ENCODE peak calls at places on chromosomes 11 and 22, in ten cellular contexts. N, G, C, W, V, J, F, E, U and Y are unnamed samples.

GRCh38 chr11:126332221-126332711 is 23.2 kb upstream of the ST3GAL4 start:
- DNase-seq in N (no peak), G (peak; percentile 89), C (peak; percentile 88), V (peak; percentile 97), E (peak; percentile 58), F (no peak), W (no peak), J (peak; percentile 52), U (peak; percentile 76), Y (no peak)

GRCh38 chr22:47370448-47371262 is 608.2 kb downstream of the TBC1D22A start:
- DNase-seq in V (peak; percentile 41), U (no peak), C (no peak), E (no peak), W (no peak), N (no peak), G (no peak), J (no peak), F (peak; percentile 29), Y (peak; percentile 54)

GRCh38 chr22:37320726-37321286 is 38.5 kb downstream of the CYTH4 start:
- DNase-seq in C (no peak), W (no peak), U (no peak), G (no peak), F (no peak), E (no peak), V (no peak), N (no peak), J (no peak), Y (no peak)

GRCh38 chr11:112241486-112241885 is 15.3 kb downstream of the PTS start:
- DNase-seq in E (peak; percentile 23), V (no peak), C (peak; percentile 95), W (no peak), N (no peak), G (no peak), F (no peak), J (peak; percentile 60), U (no peak), Y (no peak)

GRCh38 chr11:64686466-64687175 is 36.4 kb downstream of the NRXN2 start:
- DNase-seq in E (no peak), G (no peak), C (no peak), V (no peak), F (no peak), W (no peak), J (no peak), N (no peak), U (no peak), Y (no peak)

GRCh38 chr11:93849751-93850584 is 450 bp downstream of the VSTM5 start:
- DNase-seq in G (peak; percentile 21), F (no peak), E (no peak), C (peak; percentile 50), N (peak; percentile 5), U (peak; percentile 70), J (no peak), W (no peak), V (no peak), Y (no peak)

GRCh38 chr22:20378110-20378509 is 15.8 kb upstream of the ZNF74 start:
- DNase-seq in J (no peak), W (no peak), V (peak; percentile 13), F (no peak), C (no peak), G (no peak), N (no peak), E (no peak), U (no peak), Y (no peak)

GRCh38 chr11:45412521-45412920 is 126.4 kb upstream of the SYT13 start:
- DNase-seq in E (no peak), G (no peak), V (no peak), C (no peak), N (no peak), W (no peak), J (no peak), U (no peak), F (no peak), Y (no peak)

GRCh38 chr22:49411236-49411635 is 416.4 kb downstream of the BRD1 start:
- DNase-seq in N (no peak), E (no peak), W (no peak), F (peak; percentile 13), J (no peak), V (peak; percentile 21), G (no peak), C (no peak), U (peak; percentile 7), Y (no peak)

GRCh38 chr11:13278620-13279486 is 1.3 kb downstream of the BMAL1 start:
- DNase-seq in W (no peak), U (peak; percentile 61), C (no peak), G (peak; percentile 24), J (no peak), V (peak; percentile 60), E (no peak), N (no peak), F (no peak), Y (peak; percentile 40)

GRCh38 chr11:13277719-13278619 is at the start of gene BMAL1:
- DNase-seq in J (peak; percentile 44), U (peak; percentile 84), W (no peak), E (no peak), F (peak; percentile 75), C (peak; percentile 8), V (peak; percentile 67), G (peak; percentile 70), N (no peak), Y (peak; percentile 78)

GRCh38 chr11:13279487-13279834 is 1.9 kb downstream of the BMAL1 start:
- DNase-seq in J (no peak), V (no peak), U (no peak), F (no peak), W (no peak), N (no peak), E (no peak), C (no peak), G (no peak), Y (no peak)

GRCh38 chr11:13280323-13280722 is 2.7 kb downstream of the BMAL1 start:
- DNase-seq in W (no peak), J (no peak), F (no peak), N (no peak), E (no peak), V (no peak), C (no peak), U (no peak), G (no peak), Y (no peak)

DNA sequence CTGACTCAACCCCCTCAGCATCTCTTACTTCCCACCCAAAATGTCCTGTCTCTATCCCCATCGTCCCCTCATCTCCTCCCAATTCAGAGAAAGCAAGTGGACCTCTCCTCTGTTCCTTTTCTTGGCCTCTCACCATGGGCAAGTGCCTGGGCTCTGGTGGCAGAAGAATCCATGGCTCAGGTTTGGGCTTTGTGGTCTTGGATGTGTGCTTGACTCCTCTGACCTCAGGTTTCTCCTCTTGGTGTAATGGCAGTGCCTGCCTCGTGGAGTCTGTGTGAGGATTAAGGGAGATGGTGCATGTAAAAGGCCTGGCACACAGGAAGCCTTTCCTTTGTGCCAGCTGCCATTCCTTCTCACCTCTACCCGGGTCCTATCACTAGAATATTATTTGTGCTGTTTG is 3.2 kb downstream of the BMAL1 start:
- DNase-seq in W (no peak), E (no peak), V (no peak), U (no peak), J (no peak), F (no peak), G (no peak), N (no peak), C (no peak), Y (no peak)
- H3K4me1 ChIP-seq in W (peaks cover 5% of the 10 kb centered on the region), E (no peaks in the 10 kb centered on the region), V (peaks cover 41% of the 10 kb centered on the region), U (peaks cover 15% of the 10 kb centered on the region), J (peaks cover 5% of the 10 kb centered on the region), F (peaks cover 56% of the 10 kb centered on the region), G (peaks cover 57% of the 10 kb centered on the region), N (peaks cover 14% of the 10 kb centered on the region), C (peaks cover 2% of the 10 kb centered on the region), Y (peaks cover 6% of the 10 kb centered on the region)

GRCh38 chr11:104159356-104159755 is 4.6 kb downstream of the PDGFD start:
- DNase-seq in U (no peak), N (no peak), C (peak; percentile 60), V (no peak), E (no peak), W (no peak), J (no peak), G (no peak), F (no peak), Y (no peak)

GRCh38 chr11:104164028-104164520 is at the start of gene PDGFD:
- DNase-seq in C (peak; percentile 79), W (no peak), J (peak; percentile 38), U (peak; percentile 67), V (peak; percentile 86), F (peak; percentile 53), G (peak; percentile 59), E (peak; percentile 28), N (peak; percentile 78), Y (peak; percentile 81)

GRCh38 chr11:104163100-104164027 is 583 bp downstream of the PDGFD start:
- DNase-seq in W (no peak), E (no peak), V (peak; percentile 85), J (no peak), C (peak; percentile 44), F (no peak), N (peak; percentile 11), G (peak; percentile 23), U (no peak), Y (peak; percentile 31)

GRCh38 chr11:104165014-104165413 is 1.1 kb upstream of the PDGFD start:
- DNase-seq in U (no peak), G (no peak), E (no peak), F (no peak), J (no peak), C (no peak), N (no peak), W (no peak), V (no peak), Y (no peak)

GRCh38 chr11:104161751-104162450 is 2.0 kb downstream of the PDGFD start:
- DNase-seq in W (no peak), U (no peak), C (no peak), V (no peak), J (no peak), G (no peak), N (no peak), E (no peak), F (no peak), Y (no peak)
- H3K4me1 ChIP-seq in W (peaks cover 3% of the 10 kb centered on the region), U (peaks cover 9% of the 10 kb centered on the region), C (no peaks in the 10 kb centered on the region), V (peaks cover 18% of the 10 kb centered on the region), J (no peaks in the 10 kb centered on the region), G (no peaks in the 10 kb centered on the region), N (peaks cover 7% of the 10 kb centered on the region), E (no peaks in the 10 kb centered on the region), F (no peaks in the 10 kb centered on the region), Y (no peaks in the 10 kb centered on the region)

DNA sequence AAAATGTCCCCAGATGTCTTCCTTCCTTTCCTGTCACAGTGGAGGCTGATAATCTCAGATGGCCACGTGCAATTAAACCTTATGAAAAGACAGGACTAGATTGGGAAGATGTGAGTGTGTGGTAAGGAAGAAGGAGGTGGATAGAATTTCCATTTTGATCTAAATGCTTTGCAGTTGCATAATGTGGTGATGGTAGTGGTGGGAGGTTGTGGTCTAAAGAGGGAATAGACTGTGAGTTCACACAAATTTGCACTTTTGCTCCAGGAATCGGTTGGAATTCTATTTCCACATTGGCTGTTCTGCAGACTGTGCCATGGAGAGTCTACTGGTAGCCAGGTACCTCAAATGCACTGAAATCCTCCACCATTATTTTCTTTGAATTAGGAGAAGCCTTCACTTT is 93.3 kb downstream of the ZBTB16 start:
- DNase-seq in W (no peak), C (no peak), V (no peak), F (no peak), G (no peak), U (no peak), E (no peak), J (no peak), N (no peak), Y (no peak)
- H3K4me1 ChIP-seq in W (no peaks in the 10 kb centered on the region), C (no peaks in the 10 kb centered on the region), V (peaks cover 79% of the 10 kb centered on the region), F (peaks cover 12% of the 10 kb centered on the region), G (peaks cover 93% of the 10 kb centered on the region), U (peaks cover 18% of the 10 kb centered on the region), E (no peaks in the 10 kb centered on the region), J (peaks cover 15% of the 10 kb centered on the region), N (peaks cover 4% of the 10 kb centered on the region), Y (peaks cover 30% of the 10 kb centered on the region)

GRCh38 chr11:120188831-120189455 is 21.9 kb upstream of the OAF start:
- DNase-seq in W (no peak), J (peak; percentile 7), U (no peak), C (no peak), G (no peak), E (no peak), F (no peak), V (no peak), N (no peak), Y (peak; percentile 14)
- H3K4me1 ChIP-seq in W (no peaks in the 10 kb centered on the region), J (no peaks in the 10 kb centered on the region), U (peaks cover 57% of the 10 kb centered on the region), C (peaks cover 22% of the 10 kb centered on the region), G (no peaks in the 10 kb centered on the region), E (no peaks in the 10 kb centered on the region), F (no peaks in the 10 kb centered on the region), V (peaks cover 33% of the 10 kb centered on the region), N (peaks cover 31% of the 10 kb centered on the region), Y (no peaks in the 10 kb centered on the region)